ENCODE peak calls at places on chromosomes 4 and X, in nine cellular contexts. One of them, this sample, is unnamed.

GRCh38 chr4:1988327-1988724 is 20.4 kb downstream of the NELFA start:
- DNase-seq in T-helper 1 cell: no peak
- DNase-seq in left ventricle myocardium inferior: no peak
- DNase-seq in pancreas: no peak
- DNase-seq in putamen: no peak
- DNase-seq in T-helper 17 cell: no peak
- DNase-seq in neural progenitor cell: no peak
- DNase-seq in HFFc6: no peak
- DNase-seq in activated CD8-positive, alpha-beta memory T cell treated with anti-CD3 and anti-CD28 coated beads, Interleukin-2, amount 10 ng/mL, durations not matched to agents 7 days and 5 days: no peak
- DNase-seq in this sample: no peak

GRCh38 chrX:15834051-15834450 is 20.6 kb downstream of the AP1S2 start:
- DNase-seq in pancreas: no peak
- DNase-seq in T-helper 1 cell: no peak
- DNase-seq in activated CD8-positive, alpha-beta memory T cell treated with anti-CD3 and anti-CD28 coated beads, Interleukin-2, amount 10 ng/mL, durations not matched to agents 7 days and 5 days: no peak
- DNase-seq in T-helper 17 cell: no peak
- DNase-seq in HFFc6: no peak
- DNase-seq in neural progenitor cell: no peak
- DNase-seq in left ventricle myocardium inferior: no peak
- DNase-seq in putamen: no peak
- DNase-seq in this sample: no peak

GRCh38 chr4:174262624-174263444 is 20.6 kb downstream of the FBXO8 start:
- DNase-seq in putamen: no peak
- DNase-seq in neural progenitor cell: no peak
- DNase-seq in T-helper 1 cell: no peak
- DNase-seq in left ventricle myocardium inferior: no peak
- DNase-seq in T-helper 17 cell: no peak
- DNase-seq in activated CD8-positive, alpha-beta memory T cell treated with anti-CD3 and anti-CD28 coated beads, Interleukin-2, amount 10 ng/mL, durations not matched to agents 7 days and 5 days: no peak
- DNase-seq in HFFc6: no peak
- DNase-seq in pancreas: no peak
- DNase-seq in this sample: no peak

GRCh38 chrX:41153453-41153852 is 68.2 kb downstream of the USP9X start:
- DNase-seq in putamen: no peak
- DNase-seq in HFFc6: no peak
- DNase-seq in pancreas: no peak
- DNase-seq in activated CD8-positive, alpha-beta memory T cell treated with anti-CD3 and anti-CD28 coated beads, Interleukin-2, amount 10 ng/mL, durations not matched to agents 7 days and 5 days: no peak
- DNase-seq in T-helper 17 cell: no peak
- DNase-seq in left ventricle myocardium inferior: no peak
- DNase-seq in T-helper 1 cell: no peak
- DNase-seq in neural progenitor cell: no peak
- DNase-seq in this sample: no peak

GRCh38 chr4:7831330-7831729 is 108.3 kb downstream of the AFAP1 start:
- DNase-seq in activated CD8-positive, alpha-beta memory T cell treated with anti-CD3 and anti-CD28 coated beads, Interleukin-2, amount 10 ng/mL, durations not matched to agents 7 days and 5 days: peak
- DNase-seq in putamen: no peak
- DNase-seq in left ventricle myocardium inferior: no peak
- DNase-seq in neural progenitor cell: no peak
- DNase-seq in HFFc6: peak
- DNase-seq in T-helper 17 cell: peak
- DNase-seq in T-helper 1 cell: no peak
- DNase-seq in pancreas: no peak
- DNase-seq in this sample: no peak

GRCh38 chr4:89539797-89540711 is 232.5 kb upstream of the GPRIN3 start:
- DNase-seq in putamen: no peak
- DNase-seq in HFFc6: no peak
- DNase-seq in left ventricle myocardium inferior: no peak
- DNase-seq in T-helper 1 cell: no peak
- DNase-seq in pancreas: no peak
- DNase-seq in activated CD8-positive, alpha-beta memory T cell treated with anti-CD3 and anti-CD28 coated beads, Interleukin-2, amount 10 ng/mL, durations not matched to agents 7 days and 5 days: no peak
- DNase-seq in neural progenitor cell: no peak
- DNase-seq in T-helper 17 cell: no peak
- DNase-seq in this sample: no peak

GRCh38 chrX:70922776-70923473 is 8.0 kb downstream of the SLC7A3 start:
- DNase-seq in putamen: no peak
- DNase-seq in neural progenitor cell: no peak
- DNase-seq in left ventricle myocardium inferior: no peak
- DNase-seq in T-helper 1 cell: no peak
- DNase-seq in T-helper 17 cell: no peak
- DNase-seq in HFFc6: no peak
- DNase-seq in activated CD8-positive, alpha-beta memory T cell treated with anti-CD3 and anti-CD28 coated beads, Interleukin-2, amount 10 ng/mL, durations not matched to agents 7 days and 5 days: no peak
- DNase-seq in pancreas: no peak
- DNase-seq in this sample: no peak

GRCh38 chrX:13498220-13498619 is 71.2 kb upstream of the EGFL6 start:
- DNase-seq in putamen: no peak
- DNase-seq in pancreas: no peak
- DNase-seq in HFFc6: no peak
- DNase-seq in T-helper 17 cell: no peak
- DNase-seq in activated CD8-positive, alpha-beta memory T cell treated with anti-CD3 and anti-CD28 coated beads, Interleukin-2, amount 10 ng/mL, durations not matched to agents 7 days and 5 days: no peak
- DNase-seq in left ventricle myocardium inferior: no peak
- DNase-seq in neural progenitor cell: no peak
- DNase-seq in T-helper 1 cell: no peak
- DNase-seq in this sample: no peak

GRCh38 chrX:41559662-41560061 is 112.5 kb downstream of the NYX start:
- DNase-seq in pancreas: no peak
- DNase-seq in HFFc6: peak
- DNase-seq in left ventricle myocardium inferior: no peak
- DNase-seq in putamen: peak
- DNase-seq in T-helper 17 cell: no peak
- DNase-seq in neural progenitor cell: no peak
- DNase-seq in activated CD8-positive, alpha-beta memory T cell treated with anti-CD3 and anti-CD28 coated beads, Interleukin-2, amount 10 ng/mL, durations not matched to agents 7 days and 5 days: peak
- DNase-seq in T-helper 1 cell: no peak
- DNase-seq in this sample: peak

GRCh38 chr4:26238426-26238781 is 82.4 kb upstream of the RBPJ start:
- DNase-seq in putamen: no peak
- DNase-seq in pancreas: no peak
- DNase-seq in HFFc6: no peak
- DNase-seq in T-helper 17 cell: no peak
- DNase-seq in neural progenitor cell: no peak
- DNase-seq in T-helper 1 cell: no peak
- DNase-seq in left ventricle myocardium inferior: no peak
- DNase-seq in activated CD8-positive, alpha-beta memory T cell treated with anti-CD3 and anti-CD28 coated beads, Interleukin-2, amount 10 ng/mL, durations not matched to agents 7 days and 5 days: no peak
- DNase-seq in this sample: no peak

GRCh38 chr4:100936676-100937390 is 410.5 kb downstream of the PPP3CA start:
- DNase-seq in pancreas: no peak
- DNase-seq in T-helper 17 cell: no peak
- DNase-seq in HFFc6: no peak
- DNase-seq in activated CD8-positive, alpha-beta memory T cell treated with anti-CD3 and anti-CD28 coated beads, Interleukin-2, amount 10 ng/mL, durations not matched to agents 7 days and 5 days: no peak
- DNase-seq in putamen: no peak
- DNase-seq in left ventricle myocardium inferior: no peak
- DNase-seq in T-helper 1 cell: no peak
- DNase-seq in neural progenitor cell: no peak
- DNase-seq in this sample: no peak

GRCh38 chrX:134013092-134013497 is 27.7 kb upstream of the GPC3 start:
- DNase-seq in pancreas: no peak
- DNase-seq in left ventricle myocardium inferior: no peak
- DNase-seq in putamen: no peak
- DNase-seq in T-helper 1 cell: no peak
- DNase-seq in T-helper 17 cell: no peak
- DNase-seq in neural progenitor cell: no peak
- DNase-seq in activated CD8-positive, alpha-beta memory T cell treated with anti-CD3 and anti-CD28 coated beads, Interleukin-2, amount 10 ng/mL, durations not matched to agents 7 days and 5 days: no peak
- DNase-seq in HFFc6: no peak
- DNase-seq in this sample: no peak

GRCh38 chr4:28391877-28392276 is 1531.2 kb downstream of the STIM2 start:
- DNase-seq in pancreas: no peak
- DNase-seq in T-helper 17 cell: no peak
- DNase-seq in T-helper 1 cell: no peak
- DNase-seq in neural progenitor cell: no peak
- DNase-seq in HFFc6: peak
- DNase-seq in activated CD8-positive, alpha-beta memory T cell treated with anti-CD3 and anti-CD28 coated beads, Interleukin-2, amount 10 ng/mL, durations not matched to agents 7 days and 5 days: no peak
- DNase-seq in left ventricle myocardium inferior: no peak
- DNase-seq in putamen: no peak
- DNase-seq in this sample: no peak

GRCh38 chr4:95835672-95836071 is 4.2 kb upstream of the PDHA2 start:
- DNase-seq in left ventricle myocardium inferior: no peak
- DNase-seq in T-helper 1 cell: no peak
- DNase-seq in HFFc6: no peak
- DNase-seq in pancreas: no peak
- DNase-seq in T-helper 17 cell: no peak
- DNase-seq in putamen: peak
- DNase-seq in activated CD8-positive, alpha-beta memory T cell treated with anti-CD3 and anti-CD28 coated beads, Interleukin-2, amount 10 ng/mL, durations not matched to agents 7 days and 5 days: no peak
- DNase-seq in neural progenitor cell: peak
- DNase-seq in this sample: no peak

GRCh38 chrX:110133735-110134370 is 130.9 kb downstream of the TMEM164 start:
- DNase-seq in T-helper 1 cell: no peak
- DNase-seq in T-helper 17 cell: no peak
- DNase-seq in activated CD8-positive, alpha-beta memory T cell treated with anti-CD3 and anti-CD28 coated beads, Interleukin-2, amount 10 ng/mL, durations not matched to agents 7 days and 5 days: no peak
- DNase-seq in HFFc6: no peak
- DNase-seq in left ventricle myocardium inferior: no peak
- DNase-seq in neural progenitor cell: no peak
- DNase-seq in putamen: no peak
- DNase-seq in pancreas: no peak
- DNase-seq in this sample: no peak

GRCh38 chr4:120096508-120097297 is 30.1 kb upstream of the MAD2L1 start:
- DNase-seq in T-helper 17 cell: no peak
- DNase-seq in T-helper 1 cell: no peak
- DNase-seq in HFFc6: no peak
- DNase-seq in neural progenitor cell: no peak
- DNase-seq in activated CD8-positive, alpha-beta memory T cell treated with anti-CD3 and anti-CD28 coated beads, Interleukin-2, amount 10 ng/mL, durations not matched to agents 7 days and 5 days: no peak
- DNase-seq in putamen: no peak
- DNase-seq in pancreas: no peak
- DNase-seq in left ventricle myocardium inferior: no peak
- DNase-seq in this sample: no peak

GRCh38 chr4:147195386-147195785 is 249.7 kb upstream of the TTC29 start:
- DNase-seq in left ventricle myocardium inferior: no peak
- DNase-seq in neural progenitor cell: no peak
- DNase-seq in activated CD8-positive, alpha-beta memory T cell treated with anti-CD3 and anti-CD28 coated beads, Interleukin-2, amount 10 ng/mL, durations not matched to agents 7 days and 5 days: no peak
- DNase-seq in pancreas: no peak
- DNase-seq in putamen: no peak
- DNase-seq in T-helper 1 cell: no peak
- DNase-seq in T-helper 17 cell: no peak
- DNase-seq in HFFc6: no peak
- DNase-seq in this sample: no peak

GRCh38 chr4:7206856-7207567 is 14.7 kb downstream of the SORCS2 start:
- DNase-seq in HFFc6: peak
- DNase-seq in neural progenitor cell: peak
- DNase-seq in activated CD8-positive, alpha-beta memory T cell treated with anti-CD3 and anti-CD28 coated beads, Interleukin-2, amount 10 ng/mL, durations not matched to agents 7 days and 5 days: no peak
- DNase-seq in T-helper 1 cell: no peak
- DNase-seq in putamen: peak
- DNase-seq in pancreas: peak
- DNase-seq in left ventricle myocardium inferior: peak
- DNase-seq in T-helper 17 cell: no peak
- DNase-seq in this sample: no peak

GRCh38 chr4:169986369-169986768 is 39.8 kb downstream of the MFAP3L start:
- DNase-seq in T-helper 1 cell: no peak
- DNase-seq in T-helper 17 cell: no peak
- DNase-seq in HFFc6: no peak
- DNase-seq in activated CD8-positive, alpha-beta memory T cell treated with anti-CD3 and anti-CD28 coated beads, Interleukin-2, amount 10 ng/mL, durations not matched to agents 7 days and 5 days: no peak
- DNase-seq in pancreas: no peak
- DNase-seq in left ventricle myocardium inferior: no peak
- DNase-seq in putamen: no peak
- DNase-seq in neural progenitor cell: no peak
- DNase-seq in this sample: no peak

GRCh38 chr4:75144475-75144874 is 211.6 kb downstream of the PARM1 start:
- DNase-seq in left ventricle myocardium inferior: no peak
- DNase-seq in activated CD8-positive, alpha-beta memory T cell treated with anti-CD3 and anti-CD28 coated beads, Interleukin-2, amount 10 ng/mL, durations not matched to agents 7 days and 5 days: no peak
- DNase-seq in putamen: no peak
- DNase-seq in T-helper 17 cell: no peak
- DNase-seq in HFFc6: no peak
- DNase-seq in T-helper 1 cell: no peak
- DNase-seq in neural progenitor cell: no peak
- DNase-seq in pancreas: no peak
- DNase-seq in this sample: no peak

GRCh38 chrX:13005671-13006473 is 31.0 kb downstream of the TMSB4X start:
- DNase-seq in activated CD8-positive, alpha-beta memory T cell treated with anti-CD3 and anti-CD28 coated beads, Interleukin-2, amount 10 ng/mL, durations not matched to agents 7 days and 5 days: no peak
- DNase-seq in pancreas: no peak
- DNase-seq in T-helper 1 cell: no peak
- DNase-seq in left ventricle myocardium inferior: no peak
- DNase-seq in T-helper 17 cell: no peak
- DNase-seq in neural progenitor cell: no peak
- DNase-seq in putamen: no peak
- DNase-seq in HFFc6: no peak
- DNase-seq in this sample: no peak